ENCODE peak calls at places on chromosomes 13 and 19, in ten cellular contexts. V, M, P, D, Z, Q, N, U, T and L are unnamed samples.

GRCh38 chr19:39246951-39247669 is 1.5 kb downstream of the IFNL4 start:
- DNase-seq in N (peak), U (peak), M (no peak), Q (no peak), V (peak), P (no peak), Z (peak), T (no peak), D (no peak), L (peak)

GRCh38 chr19:41408256-41408655 is 10.6 kb downstream of the BCKDHA start:
- DNase-seq in V (peak), M (no peak), D (no peak), N (no peak), U (no peak), P (no peak), Q (no peak), Z (no peak), T (no peak), L (no peak)

GRCh38 chr13:20475927-20476691 is 49.5 kb downstream of the CRYL1 start:
- DNase-seq in D (no peak), P (no peak), T (no peak), U (peak), M (no peak), N (peak), V (no peak), Q (no peak), Z (peak), L (peak)

GRCh38 chr13:108342369-108343289 is 73.1 kb downstream of the TNFSF13B start:
- DNase-seq in Q (no peak), V (peak), D (no peak), P (peak), N (no peak), Z (peak), T (peak), M (no peak), U (no peak), L (no peak)

GRCh38 chr19:51016798-51017683 is 2.5 kb downstream of the KLK10 start:
- DNase-seq in T (peak), P (peak), Z (peak), N (peak), V (peak), U (peak), Q (no peak), D (peak), M (peak), L (no peak)

GRCh38 chr13:95784161-95784880 is 107.4 kb downstream of the DNAJC3 start:
- DNase-seq in Q (no peak), N (no peak), P (peak), M (no peak), T (peak), Z (no peak), V (no peak), D (no peak), U (no peak), L (no peak)

GRCh38 chr13:27461940-27462584 is 11.7 kb upstream of the MTIF3 start:
- DNase-seq in T (no peak), Q (no peak), P (no peak), V (no peak), Z (no peak), U (no peak), M (no peak), D (no peak), N (no peak), L (no peak)

GRCh38 chr13:101393140-101393539 is 23.2 kb downstream of the NALCN start:
- DNase-seq in Z (no peak), U (no peak), M (no peak), Q (no peak), N (no peak), T (no peak), V (no peak), D (no peak), P (no peak), L (no peak)

GRCh38 chr19:6070179-6071102 is 39.9 kb downstream of the RFX2 start:
- DNase-seq in D (no peak), P (no peak), Q (no peak), Z (no peak), U (no peak), V (no peak), T (no peak), M (no peak), N (no peak), L (no peak)

GRCh38 chr13:24033527-24034302 is 126.8 kb upstream of the SPATA13 start:
- DNase-seq in Z (no peak), M (no peak), D (no peak), U (no peak), Q (no peak), P (no peak), N (no peak), T (peak), V (no peak), L (no peak)

GRCh38 chr13:34294483-34295129 is 476.7 kb downstream of the RFC3 start:
- DNase-seq in N (no peak), Q (no peak), V (peak), U (no peak), T (no peak), D (no peak), M (peak), P (no peak), Z (peak), L (no peak)

GRCh38 chr13:49292742-49293498 is 45.2 kb downstream of the CDADC1 start:
- DNase-seq in M (peak), P (no peak), D (peak), Z (peak), Q (no peak), T (peak), U (no peak), V (peak), N (no peak), L (no peak)

GRCh38 chr19:13095934-13096890 is 6.4 kb downstream of the LYL1 start:
- DNase-seq in Z (peak), P (no peak), Q (no peak), D (no peak), U (no peak), V (peak), T (no peak), M (no peak), N (peak), L (no peak)

GRCh38 chr19:49145485-49146407 is 9.4 kb downstream of the HRC start:
- DNase-seq in P (peak), V (peak), Q (peak), U (peak), D (peak), N (peak), Z (peak), T (peak), M (no peak), L (peak)

GRCh38 chr13:99125335-99125915 is 75.2 kb upstream of the UBAC2 start:
- DNase-seq in P (no peak), Q (no peak), T (no peak), N (no peak), U (no peak), V (no peak), M (no peak), Z (no peak), D (no peak), L (no peak)

GRCh38 chr19:1804858-1805257 is 7.2 kb downstream of the ATP8B3 start:
- DNase-seq in V (no peak), T (no peak), M (no peak), P (no peak), U (no peak), N (no peak), D (no peak), Z (no peak), Q (no peak), L (no peak)

GRCh38 chr13:87331178-87331577 is 340.0 kb upstream of the SLITRK5 start:
- DNase-seq in Z (peak), T (no peak), Q (no peak), V (peak), D (no peak), M (no peak), P (peak), N (no peak), U (no peak), L (no peak)

GRCh38 chr19:1238373-1239303 is 833 bp upstream of the CBARP start:
- DNase-seq in Z (no peak), V (no peak), M (no peak), Q (no peak), U (no peak), D (no peak), P (no peak), N (peak), T (no peak), L (no peak)

GRCh38 chr13:113466321-113466836 is 13.1 kb upstream of the ADPRHL1 start:
- DNase-seq in T (peak), U (no peak), M (no peak), D (no peak), Z (peak), N (no peak), P (no peak), Q (no peak), V (no peak), L (no peak)

GRCh38 chr13:99356216-99357089 is 49.3 kb upstream of the GPR183 start:
- DNase-seq in Z (peak), V (no peak), N (peak), T (peak), D (no peak), Q (no peak), M (no peak), U (peak), P (no peak), L (peak)

GRCh38 chr13:95677564-95678386 is 836 bp downstream of the DNAJC3 start:
- DNase-seq in Q (no peak), N (no peak), T (peak), P (peak), M (no peak), Z (peak), V (peak), U (peak), D (no peak), L (no peak)